ENCODE peak calls at places on chromosomes 2 and 18, in six cellular contexts. A is M059J; Q is CD14-positive monocyte; P is frontal cortex; N is activated T-helper 1 cell treated with anti-CD3 and anti-CD28 coated beads, Interleukin-12 subunit alpha, Interleukin-12 subunit beta, Interleukin-2, Interleukin-4 antibody, amounts not matched to agents 30 ng/mL and 10 ng/mL and 1 ng/mL, durations not matched to agents 14 hours and 24 hours and 36 hours; X is suprapubic skin. Y is an unnamed sample.

GRCh38 chr18:11868230-11868629 is 17.0 kb downstream of the CHMP1B start:
- DNase-seq in A (no peak), Q (no peak), P (no peak), N (no peak), X (no peak), Y (no peak)

GRCh38 chr18:69759046-69759445 is 188.6 kb downstream of the CD226 start:
- DNase-seq in A (no peak), Q (no peak), P (no peak), N (no peak), X (no peak), Y (no peak)

GRCh38 chr2:190869721-190870120 is 10.9 kb upstream of the GLS start:
- DNase-seq in A (no peak), Q (no peak), P (no peak), N (no peak), X (no peak), Y (no peak)

GRCh38 chr2:72173640-72174321 is 26.1 kb upstream of the CYP26B1 start:
- DNase-seq in A (peak), Q (no peak), P (no peak), N (no peak), X (no peak), Y (no peak)

GRCh38 chr18:79572848-79573451 is 106.7 kb upstream of the CTDP1 start:
- DNase-seq in A (no peak), Q (no peak), P (no peak), N (no peak), X (no peak), Y (no peak)

GRCh38 chr18:27863780-27864430 is 313.0 kb downstream of the CDH2 start:
- DNase-seq in A (no peak), Q (no peak), P (no peak), N (no peak), X (no peak), Y (no peak)

GRCh38 chr2:30686000-30686399 is 121.2 kb downstream of the CAPN13 start:
- DNase-seq in A (no peak), Q (no peak), P (no peak), N (no peak), X (no peak), Y (no peak)

GRCh38 chr2:99255491-99256318 is at the start of gene LYG2:
- DNase-seq in A (peak), Q (no peak), P (no peak), N (no peak), X (no peak), Y (no peak)

GRCh38 chr18:38539373-38539772 is 973.8 kb upstream of the CELF4 start:
- DNase-seq in A (no peak), Q (no peak), P (no peak), N (no peak), X (no peak), Y (no peak)

GRCh38 chr2:186641807-186642321 is 52.0 kb upstream of the FAM171B start:
- DNase-seq in A (peak), Q (no peak), P (peak), N (peak), X (no peak), Y (peak)

GRCh38 chr18:79129120-79129519 is 59.9 kb downstream of the ATP9B start:
- DNase-seq in A (no peak), Q (no peak), P (no peak), N (no peak), X (no peak), Y (no peak)

GRCh38 chr18:9827856-9828793 is 57.6 kb upstream of the TXNDC2 start:
- DNase-seq in A (peak), Q (peak), P (no peak), N (no peak), X (no peak), Y (peak)

GRCh38 chr18:58310517-58310916 is 266.5 kb downstream of the NEDD4L start:
- DNase-seq in A (no peak), Q (no peak), P (no peak), N (peak), X (no peak), Y (no peak)

GRCh38 chr18:33720133-33720532 is 142.1 kb downstream of the ASXL3 start:
- DNase-seq in A (no peak), Q (no peak), P (no peak), N (no peak), X (no peak), Y (no peak)

GRCh38 chr2:200728630-200729029 is 83.1 kb upstream of the BZW1 start:
- DNase-seq in A (peak), Q (no peak), P (no peak), N (no peak), X (no peak), Y (no peak)

GRCh38 chr2:69175795-69176715 is 163.1 kb downstream of the ANTXR1 start:
- DNase-seq in A (peak), Q (no peak), P (no peak), N (no peak), X (no peak), Y (no peak)

GRCh38 chr2:64945973-64946736 is 43.0 kb upstream of the SLC1A4 start:
- DNase-seq in A (no peak), Q (peak), P (no peak), N (peak), X (no peak), Y (no peak)

GRCh38 chr2:32427672-32428622 is 71.1 kb downstream of the BIRC6 start:
- DNase-seq in A (peak), Q (no peak), P (no peak), N (no peak), X (no peak), Y (no peak)

GRCh38 chr18:6069539-6069938 is 174.2 kb upstream of the TMEM200C start:
- DNase-seq in A (peak), Q (no peak), P (no peak), N (no peak), X (no peak), Y (no peak)

GRCh38 chr18:12839057-12839525 is 44.9 kb downstream of the PTPN2 start:
- DNase-seq in A (peak), Q (no peak), P (no peak), N (no peak), X (no peak), Y (no peak)

GRCh38 chr2:107324166-107324565 is 438.2 kb upstream of the ST6GAL2 start:
- DNase-seq in A (no peak), Q (no peak), P (no peak), N (no peak), X (no peak), Y (no peak)

GRCh38 chr18:61957801-61958516 is 65.2 kb upstream of the RNF152 start:
- DNase-seq in A (peak), Q (no peak), P (no peak), N (no peak), X (no peak), Y (no peak)

GRCh38 chr18:24827500-24827899 is 367.1 kb downstream of the HRH4 start:
- DNase-seq in A (no peak), Q (no peak), P (no peak), N (no peak), X (no peak), Y (peak)

GRCh38 chr2:3257842-3258241 is 119.8 kb downstream of the EIPR1 start:
- DNase-seq in A (no peak), Q (peak), P (peak), N (no peak), X (no peak), Y (no peak)

GRCh38 chr2:40144022-40144421 is 307.9 kb downstream of the SLC8A1 start:
- DNase-seq in A (no peak), Q (no peak), P (no peak), N (no peak), X (no peak), Y (no peak)

GRCh38 chr2:239337877-239338484 is 62.8 kb downstream of the HDAC4 start:
- DNase-seq in A (no peak), Q (no peak), P (no peak), N (no peak), X (no peak), Y (no peak)

GRCh38 chr18:47566809-47567208 is 315.3 kb upstream of the SKOR2 start:
- DNase-seq in A (no peak), Q (no peak), P (no peak), N (no peak), X (no peak), Y (no peak)

GRCh38 chr2:134782792-134783191 is 55.6 kb upstream of the ACMSD start:
- DNase-seq in A (no peak), Q (no peak), P (no peak), N (no peak), X (no peak), Y (no peak)

GRCh38 chr18:46097378-46097852 is 681 bp downstream of the ATP5F1A start:
- DNase-seq in A (no peak), Q (no peak), P (no peak), N (no peak), X (no peak), Y (no peak)

GRCh38 chr2:220224711-220225519 is 597.5 kb downstream of the SLC4A3 start:
- DNase-seq in A (peak), Q (no peak), P (no peak), N (no peak), X (no peak), Y (peak)

GRCh38 chr2:207905546-207905945 is 119.8 kb downstream of the PLEKHM3 start:
- DNase-seq in A (no peak), Q (no peak), P (no peak), N (no peak), X (no peak), Y (no peak)

GRCh38 chr18:40133253-40133652 is 1821.8 kb upstream of the PIK3C3 start:
- DNase-seq in A (peak), Q (no peak), P (no peak), N (no peak), X (no peak), Y (no peak)

GRCh38 chr2:23503097-23503496 is 118.1 kb downstream of the KLHL29 start:
- DNase-seq in A (no peak), Q (no peak), P (no peak), N (no peak), X (no peak), Y (no peak)

GRCh38 chr2:105730170-105730569 is 14.5 kb upstream of the NCK2 start:
- DNase-seq in A (no peak), Q (no peak), P (no peak), N (no peak), X (no peak), Y (no peak)

GRCh38 chr2:231531408-231532188 is 1.4 kb upstream of the NMUR1 start:
- DNase-seq in A (peak), Q (no peak), P (no peak), N (no peak), X (no peak), Y (no peak)

GRCh38 chr2:161662373-161662772 is 38.2 kb downstream of the SLC4A10 start:
- DNase-seq in A (no peak), Q (no peak), P (no peak), N (no peak), X (no peak), Y (no peak)

GRCh38 chr2:221372156-221372870 is 199.8 kb downstream of the EPHA4 start:
- DNase-seq in A (no peak), Q (no peak), P (peak), N (no peak), X (no peak), Y (no peak)

GRCh38 chr18:41845563-41845962 is 109.5 kb upstream of the PIK3C3 start:
- DNase-seq in A (no peak), Q (no peak), P (no peak), N (no peak), X (no peak), Y (no peak)

GRCh38 chr2:14313351-14313750 is 319.2 kb upstream of the LRATD1 start:
- DNase-seq in A (no peak), Q (no peak), P (no peak), N (no peak), X (no peak), Y (no peak)

GRCh38 chr2:234950730-234951385 is 959 bp upstream of the SH3BP4 start:
- DNase-seq in A (peak), Q (no peak), P (no peak), N (no peak), X (peak), Y (no peak)

Y was measured in BJ.